ENCODE peak calls at places on chromosomes 13 and 19, in eight cellular contexts. Z, N, V, U, A, L, S and E are unnamed samples.

GRCh38 chr19:6239871-6240676 is 39.7 kb downstream of the MLLT1 start:
- DNase-seq in Z (no peak), U (no peak), N (no peak), V (no peak), A (no peak), L (no peak), S (no peak), E (peak)

GRCh38 chr13:110872034-110872767 is 42.7 kb downstream of the ANKRD10 start:
- DNase-seq in V (no peak), A (no peak), S (no peak), U (no peak), Z (no peak), L (no peak), N (no peak), E (no peak)

GRCh38 chr13:28117689-28118377 is 17.5 kb upstream of the FLT3 start:
- DNase-seq in L (no peak), A (no peak), Z (no peak), V (no peak), U (peak), N (no peak), S (no peak), E (no peak)

GRCh38 chr19:42111811-42112210 is 20.4 kb downstream of the POU2F2 start:
- DNase-seq in N (peak), S (no peak), A (no peak), L (no peak), U (no peak), V (no peak), Z (no peak), E (no peak)

GRCh38 chr19:3642987-3643386 is 16.4 kb upstream of the CACTIN start:
- DNase-seq in V (no peak), L (no peak), N (no peak), Z (no peak), A (peak), U (no peak), S (no peak), E (no peak)

GRCh38 chr13:112012004-112012704 is 54.8 kb upstream of the SOX1 start:
- DNase-seq in U (no peak), Z (no peak), N (no peak), S (no peak), A (no peak), V (no peak), L (no peak), E (peak)

GRCh38 chr13:82693607-82694006 is 1188.7 kb downstream of the SLITRK1 start:
- DNase-seq in U (no peak), Z (no peak), S (no peak), V (no peak), N (no peak), L (no peak), A (no peak), E (no peak)

GRCh38 chr19:4069331-4069959 is 2.7 kb upstream of the ZBTB7A start:
- DNase-seq in U (peak), Z (no peak), N (no peak), S (peak), V (peak), L (peak), A (no peak), E (no peak)

GRCh38 chr13:99322297-99323103 is 15.3 kb upstream of the GPR183 start:
- DNase-seq in V (peak), A (no peak), N (peak), L (peak), Z (peak), U (no peak), S (no peak), E (no peak)

GRCh38 chr13:90640976-90641375 is 706.5 kb upstream of the MIR17HG start:
- DNase-seq in S (no peak), U (no peak), A (no peak), L (no peak), V (no peak), Z (peak), N (no peak), E (no peak)

GRCh38 chr13:30037766-30038165 is 187.3 kb upstream of the UBL3 start:
- DNase-seq in U (no peak), A (no peak), N (peak), S (no peak), V (no peak), Z (peak), L (no peak), E (no peak)

GRCh38 chr19:2867025-2867991 is at the start of gene ZNF556:
- DNase-seq in L (no peak), U (peak), N (no peak), Z (no peak), S (no peak), A (no peak), V (no peak), E (no peak)

GRCh38 chr19:51327066-51327985 is 14.6 kb downstream of the VSIG10L start:
- DNase-seq in L (peak), A (peak), V (peak), Z (no peak), N (peak), U (peak), S (peak), E (peak)

GRCh38 chr13:24683833-24684599 is 3.8 kb downstream of the ATP12A start:
- DNase-seq in N (peak), S (peak), L (peak), V (peak), A (peak), U (peak), Z (no peak), E (peak)

GRCh38 chr19:32889137-32889934 is 19.8 kb upstream of the SLC7A9 start:
- DNase-seq in N (no peak), V (no peak), A (no peak), U (no peak), L (no peak), S (no peak), Z (no peak), E (no peak)

GRCh38 chr13:41311607-41312500 is 787 bp downstream of the NAA16 start:
- DNase-seq in U (peak), N (no peak), S (peak), L (peak), A (peak), Z (no peak), V (peak), E (peak)

GRCh38 chr19:3692141-3693029 is 7.9 kb downstream of the PIP5K1C start:
- DNase-seq in S (peak), A (peak), U (no peak), L (no peak), V (peak), N (no peak), Z (no peak), E (peak)

GRCh38 chr13:99981115-99982020 is at the start of gene ZIC2:
- DNase-seq in S (peak), A (peak), L (no peak), N (no peak), Z (no peak), U (no peak), V (no peak), E (no peak)

GRCh38 chr19:7337380-7338194 is 11.2 kb upstream of the ARHGEF18 start:
- DNase-seq in U (peak), Z (no peak), V (no peak), A (no peak), S (no peak), N (no peak), L (peak), E (no peak)

GRCh38 chr19:15432018-15432494 is 13.3 kb upstream of the AKAP8L start:
- DNase-seq in L (no peak), V (no peak), N (no peak), S (no peak), Z (no peak), A (peak), U (no peak), E (no peak)

GRCh38 chr13:113220877-113221276 is 11.5 kb downstream of the CUL4A start:
- DNase-seq in U (no peak), V (peak), A (peak), N (no peak), S (peak), Z (no peak), L (no peak), E (peak)

GRCh38 chr19:17468302-17469091 is 1.8 kb upstream of the SLC27A1 start:
- DNase-seq in S (no peak), Z (no peak), L (no peak), V (no peak), A (no peak), N (peak), U (no peak), E (peak)

GRCh38 chr13:43804461-43805070 is 17.8 kb upstream of the ENOX1 start:
- DNase-seq in L (no peak), S (no peak), A (peak), U (peak), V (peak), Z (no peak), N (peak), E (no peak)

GRCh38 chr19:3984584-3984907 is 717 bp downstream of the EEF2 start:
- DNase-seq in S (no peak), A (no peak), Z (no peak), N (no peak), L (no peak), V (no peak), U (no peak), E (no peak)

GRCh38 chr19:40609561-40610395 is 8.6 kb downstream of the LTBP4 start:
- DNase-seq in N (peak), Z (no peak), L (peak), A (peak), S (peak), U (peak), V (peak), E (peak)

GRCh38 chr13:83168575-83168974 is 713.7 kb downstream of the SLITRK1 start:
- DNase-seq in V (no peak), Z (no peak), U (no peak), S (no peak), A (no peak), N (no peak), L (no peak), E (no peak)

GRCh38 chr19:13978306-13978705 is 26.0 kb downstream of the DCAF15 start:
- DNase-seq in A (peak), S (no peak), L (no peak), V (peak), Z (no peak), N (peak), U (peak), E (peak)